ENCODE peak calls at places on chromosomes 13 and 19, in seven cellular contexts. X is thoracic aorta; O is A549; H is EL; U is T1000; D is stimulated activated CD4-positive, alpha-beta T cell treated with anti-CD3 and anti-CD28 coated beads, Interleukin-1b, Interleukin-23, amount 100 ng/mL, for 4 hours; B is activated CD8-positive, alpha-beta T cell treated with anti-CD3 and anti-CD28 coated beads, Interleukin-2, amount 10 ng/mL, durations not matched to agents 7 days and 5 days. Y is an unnamed sample.
A peak's percentile ranks its signal among the peaks of the same experiment; 100 is the strongest.

GRCh38 chr13:75770164-75771145 is 134.3 kb downstream of the LMO7 start:
- DNase-seq in X (no peak), O (no peak), H (peak; percentile 56), U (no peak), D (no peak), B (no peak), Y (no peak)

GRCh38 chr19:50794778-50795664 is 4.8 kb downstream of the ACP4 start:
- DNase-seq in X (no peak), O (peak; percentile 67), H (peak; percentile 42), U (no peak), D (no peak), B (no peak), Y (peak; percentile 68)

GRCh38 chr19:41734585-41734984 is 20.7 kb upstream of the CEACAM6 start:
- DNase-seq in X (no peak), O (no peak), H (no peak), U (no peak), D (no peak), B (no peak), Y (no peak)

GRCh38 chr19:12913871-12914690 is 5.0 kb downstream of the SYCE2 start:
- DNase-seq in X (no peak), O (no peak), H (no peak), U (no peak), D (peak; percentile 39), B (peak; percentile 80), Y (no peak)

GRCh38 chr13:39577203-39577602 is 25.8 kb downstream of the LHFPL6 start:
- DNase-seq in X (no peak), O (no peak), H (no peak), U (no peak), D (no peak), B (no peak), Y (no peak)

GRCh38 chr19:55304279-55304978 is 20.6 kb downstream of the BRSK1 start:
- DNase-seq in X (no peak), O (peak; percentile 85), H (peak; percentile 30), U (no peak), D (no peak), B (peak; percentile 51), Y (peak; percentile 52)

GRCh38 chr13:76904507-76904906 is 18.3 kb upstream of the KCTD12 start:
- DNase-seq in X (no peak), O (no peak), H (no peak), U (no peak), D (no peak), B (no peak), Y (no peak)

GRCh38 chr13:101474419-101474957 is 22.0 kb downstream of the ITGBL1 start:
- DNase-seq in X (no peak), O (peak; percentile 58), H (peak; percentile 92), U (no peak), D (no peak), B (no peak), Y (peak; percentile 59)